ENCODE peak calls at places on chromosomes 13 and 19, in seven cellular contexts. Z, L, F, W, R, E and Q are unnamed samples.

GRCh38 chr19:47231215-47232054 is 436 bp upstream of the BBC3 start:
- DNase-seq in Z (peak), L (peak), F (peak), W (peak), R (no peak), E (peak), Q (peak)

GRCh38 chr19:51607920-51608562 is 22.2 kb downstream of the SIGLEC5 start:
- DNase-seq in Z (no peak), L (peak), F (peak), W (peak), R (no peak), E (no peak), Q (peak)

GRCh38 chr19:8069116-8069973 is 16.8 kb downstream of the CCL25 start:
- DNase-seq in Z (no peak), L (no peak), F (no peak), W (no peak), R (no peak), E (no peak), Q (no peak)

GRCh38 chr13:28451482-28452217 is 43.3 kb downstream of the FLT1 start:
- DNase-seq in Z (no peak), L (no peak), F (no peak), W (no peak), R (no peak), E (no peak), Q (peak)

GRCh38 chr19:29708553-29709439 is 6.3 kb downstream of the C19orf12 start:
- DNase-seq in Z (no peak), L (no peak), F (no peak), W (no peak), R (no peak), E (no peak), Q (no peak)

GRCh38 chr13:26062853-26063444 is 11.1 kb upstream of the SHISA2 start:
- DNase-seq in Z (no peak), L (no peak), F (peak), W (peak), R (no peak), E (no peak), Q (no peak)

GRCh38 chr13:82713681-82714405 is 1168.4 kb downstream of the SLITRK1 start:
- DNase-seq in Z (no peak), L (no peak), F (no peak), W (no peak), R (no peak), E (no peak), Q (no peak)

GRCh38 chr13:26881154-26881553 is 120.6 kb upstream of the GPR12 start:
- DNase-seq in Z (no peak), L (no peak), F (no peak), W (no peak), R (no peak), E (no peak), Q (no peak)

GRCh38 chr19:10808937-10809655 is 26.9 kb downstream of the TMED1 start:
- DNase-seq in Z (no peak), L (no peak), F (no peak), W (no peak), R (no peak), E (no peak), Q (peak)

GRCh38 chr19:33193864-33194362 is at the start of gene LRP3:
- DNase-seq in Z (no peak), L (peak), F (no peak), W (no peak), R (no peak), E (no peak), Q (peak)

GRCh38 chr13:78121459-78122348 is 203.1 kb upstream of the EDNRB start:
- DNase-seq in Z (no peak), L (peak), F (no peak), W (peak), R (peak), E (no peak), Q (no peak)